ENCODE peak calls at places on chromosomes 13 and 19, in eight cellular contexts. X is CD4-positive, alpha-beta T cell; S is NCI-H1105; J is cardiac muscle cell; Y is endothelial cell; K is psoas muscle; M is stimulated activated CD4-positive, alpha-beta T cell treated with anti-CD3 and anti-CD28 coated beads, Interleukin-1b, Interleukin-23, amount 100 ng/mL, for 1 hour; C is smooth muscle cell of the brain vasculature. N is an unnamed sample.
A peak's percentile ranks its signal among the peaks of the same experiment; 100 is the strongest.

GRCh38 chr19:4904481-4904880 is 1.8 kb upstream of the ARRDC5 start:
- DNase-seq in X (no peak), S (no peak), J (no peak), Y (no peak), K (no peak), M (no peak), C (no peak), N (no peak)

GRCh38 chr19:55440411-55441105 is 2.5 kb downstream of the SHISA7 start:
- DNase-seq in X (no peak), S (no peak), J (no peak), Y (no peak), K (no peak), M (no peak), C (no peak), N (no peak)

GRCh38 chr13:101706651-101707050 is 254.2 kb downstream of the ITGBL1 start:
- DNase-seq in X (no peak), S (no peak), J (peak; percentile 74), Y (peak; percentile 35), K (peak; percentile 15), M (no peak), C (peak; percentile 68), N (no peak)

GRCh38 chr13:27619711-27620376 is 485 bp downstream of the LNX2 start:
- DNase-seq in X (peak; percentile 33), S (no peak), J (peak; percentile 43), Y (peak; percentile 57), K (peak; percentile 57), M (peak; percentile 3), C (no peak), N (peak; percentile 37)

GRCh38 chr19:33118643-33119042 is 13.3 kb upstream of the WDR88 start:
- DNase-seq in X (no peak), S (no peak), J (no peak), Y (no peak), K (no peak), M (no peak), C (no peak), N (no peak)

GRCh38 chr13:114125589-114125988 is 6.8 kb downstream of the RASA3 start:
- DNase-seq in X (no peak), S (no peak), J (no peak), Y (no peak), K (no peak), M (no peak), C (no peak), N (no peak)

GRCh38 chr19:1237027-1237659 is 662 bp downstream of the CBARP start:
- DNase-seq in X (no peak), S (no peak), J (no peak), Y (no peak), K (no peak), M (no peak), C (no peak), N (no peak)

GRCh38 chr19:4647676-4648644 is 8.6 kb downstream of the TNFAIP8L1 start:
- DNase-seq in X (no peak), S (no peak), J (peak; percentile 70), Y (peak; percentile 79), K (peak; percentile 56), M (no peak), C (no peak), N (peak; percentile 54)

GRCh38 chr13:73142091-73142490 is 83.3 kb downstream of the KLF5 start:
- DNase-seq in X (no peak), S (no peak), J (peak; percentile 31), Y (no peak), K (no peak), M (no peak), C (no peak), N (no peak)

GRCh38 chr19:55027472-55028337 is 10.4 kb downstream of the GP6 start:
- DNase-seq in X (no peak), S (no peak), J (no peak), Y (no peak), K (no peak), M (no peak), C (no peak), N (no peak)

GRCh38 chr13:110575322-110576069 is 14.0 kb upstream of the RAB20 start:
- DNase-seq in X (no peak), S (no peak), J (peak; percentile 33), Y (no peak), K (peak; percentile 51), M (no peak), C (no peak), N (no peak)

GRCh38 chr13:72062566-72062965 is 195.6 kb upstream of the DACH1 start:
- DNase-seq in X (no peak), S (no peak), J (no peak), Y (peak; percentile 7), K (peak; percentile 9), M (no peak), C (no peak), N (no peak)

GRCh38 chr13:32261567-32261966 is 53.6 kb downstream of the ZAR1L start:
- DNase-seq in X (no peak), S (no peak), J (peak; percentile 97), Y (no peak), K (peak; percentile 58), M (no peak), C (peak; percentile 69), N (peak; percentile 88)

GRCh38 chr19:45670670-45671453 is 2.8 kb downstream of the GIPR start:
- DNase-seq in X (peak; percentile 32), S (no peak), J (peak; percentile 89), Y (peak; percentile 89), K (peak; percentile 61), M (no peak), C (no peak), N (peak; percentile 33)

GRCh38 chr13:105442941-105443340 is 1092.5 kb downstream of the EFNB2 start:
- DNase-seq in X (no peak), S (no peak), J (peak; percentile 96), Y (no peak), K (no peak), M (no peak), C (peak; percentile 87), N (no peak)